ENCODE peak calls at places on chromosomes 1 and 21, in eight cellular contexts. G, N, M, H, R, A, C and E are unnamed samples.

GRCh38 chr1:202165942-202166843 is 5.8 kb upstream of the PTPN7 start:
- DNase-seq in R (no peak), M (no peak), H (no peak), C (no peak), G (no peak), N (no peak), A (no peak), E (no peak)

GRCh38 chr21:42493109-42494060 is 2.6 kb downstream of the RSPH1 start:
- DNase-seq in C (no peak), N (no peak), R (no peak), A (peak; percentile 94), M (no peak), H (no peak), G (no peak), E (no peak)

GRCh38 chr1:30727796-30728195 is 4.4 kb upstream of the MATN1 start:
- DNase-seq in M (no peak), H (no peak), R (no peak), A (no peak), C (peak; percentile 80), N (no peak), G (no peak), E (no peak)

GRCh38 chr1:222331340-222331739 is 216.6 kb downstream of the HHIPL2 start:
- DNase-seq in N (no peak), C (peak; percentile 36), H (no peak), R (peak; percentile 42), G (no peak), A (no peak), M (no peak), E (no peak)

GRCh38 chr1:67687649-67688048 is 2.6 kb downstream of the GADD45A start:
- DNase-seq in H (no peak), C (peak; percentile 78), A (no peak), R (no peak), N (no peak), M (no peak), G (no peak), E (no peak)

GRCh38 chr1:212286437-212287131 is 1.4 kb downstream of the PPP2R5A start:
- DNase-seq in N (no peak), A (peak; percentile 75), C (peak; percentile 10), H (no peak), M (no peak), R (no peak), G (no peak), E (no peak)

GRCh38 chr1:148010527-148010926 is 82.3 kb downstream of the GPR89B start:
- DNase-seq in R (no peak), A (no peak), H (no peak), G (no peak), M (no peak), C (no peak), N (no peak), E (no peak)

GRCh38 chr1:36323636-36324321 is at the start of gene EVA1B:
- DNase-seq in C (peak; percentile 88), G (peak; percentile 77), H (no peak), N (no peak), R (peak; percentile 16), M (no peak), A (peak; percentile 34), E (peak; percentile 60)

GRCh38 chr1:103514920-103515503 is 10.5 kb upstream of the RNPC3 start:
- DNase-seq in H (no peak), N (no peak), M (no peak), G (peak; percentile 6), C (peak; percentile 57), A (peak; percentile 58), R (no peak), E (no peak)